ENCODE peak calls at places on chromosome 17, in ten cellular contexts. W, V, I, F, S, R, C, L, K and A are unnamed samples.

GRCh38 chr17:42608692-42609181 is 437 bp downstream of the RETREG3 start:
- DNase-seq in C (no peak), F (no peak), R (no peak), S (no peak), V (no peak), I (no peak), L (no peak), W (no peak), K (peak; percentile 20), A (no peak)

GRCh38 chr17:37710344-37710886 is 34.4 kb downstream of the HNF1B start:
- DNase-seq in K (no peak), W (peak; percentile 100), I (no peak), V (peak; percentile 68), F (peak; percentile 87), C (no peak), S (peak; percentile 58), L (no peak), R (no peak), A (no peak)

GRCh38 chr17:35896011-35896587 is 15.9 kb upstream of the CCL5 start:
- DNase-seq in S (no peak), F (no peak), C (no peak), R (no peak), K (no peak), L (no peak), I (peak; percentile 28), V (no peak), W (no peak), A (no peak)

GRCh38 chr17:50218771-50219315 is 17.4 kb upstream of the COL1A1 start:
- DNase-seq in L (no peak), V (no peak), F (peak; percentile 72), I (no peak), W (no peak), K (no peak), C (no peak), S (peak; percentile 63), R (peak; percentile 89), A (no peak)

GRCh38 chr17:44095647-44096496 is 25.3 kb downstream of the G6PC3 start:
- DNase-seq in V (peak; percentile 91), S (peak; percentile 73), C (no peak), R (peak; percentile 79), W (peak; percentile 31), L (peak; percentile 99), K (peak; percentile 71), F (peak; percentile 94), I (no peak), A (peak; percentile 82)

GRCh38 chr17:39679521-39680192 is 8.2 kb downstream of the PGAP3 start:
- DNase-seq in I (peak; percentile 48), K (peak; percentile 48), W (no peak), S (no peak), L (peak; percentile 81), V (no peak), R (no peak), F (no peak), C (no peak), A (peak; percentile 87)

GRCh38 chr17:34337701-34338100 is 18.5 kb downstream of the CCL8 start:
- DNase-seq in R (no peak), C (no peak), V (no peak), W (no peak), K (no peak), I (no peak), L (no peak), F (no peak), S (no peak), A (no peak)

GRCh38 chr17:60652484-60653247 is 25.0 kb upstream of the BCAS3 start:
- DNase-seq in F (no peak), I (no peak), R (no peak), C (no peak), S (no peak), V (no peak), L (no peak), W (no peak), K (no peak), A (peak; percentile 39)

GRCh38 chr17:32486091-32486700 is 597 bp upstream of the CDK5R1 start:
- DNase-seq in W (peak; percentile 82), S (peak; percentile 81), I (peak; percentile 76), F (peak; percentile 77), K (peak; percentile 74), C (no peak), L (peak; percentile 81), V (peak; percentile 77), R (no peak), A (peak; percentile 56)

GRCh38 chr17:3794890-3795757 is 5.9 kb downstream of the ITGAE start:
- DNase-seq in R (no peak), K (no peak), I (peak; percentile 27), L (no peak), S (no peak), W (no peak), V (no peak), F (peak; percentile 66), C (no peak), A (no peak)

GRCh38 chr17:74730491-74731346 is 6.3 kb upstream of the RAB37 start:
- DNase-seq in R (no peak), V (no peak), I (peak; percentile 60), K (no peak), C (no peak), S (no peak), F (no peak), L (no peak), W (peak; percentile 45), A (no peak)

GRCh38 chr17:19744492-19744891 is 3.6 kb downstream of the ALDH3A1 start:
- DNase-seq in K (no peak), W (no peak), R (no peak), L (no peak), S (no peak), C (no peak), I (no peak), V (no peak), F (no peak), A (no peak)

DNA sequence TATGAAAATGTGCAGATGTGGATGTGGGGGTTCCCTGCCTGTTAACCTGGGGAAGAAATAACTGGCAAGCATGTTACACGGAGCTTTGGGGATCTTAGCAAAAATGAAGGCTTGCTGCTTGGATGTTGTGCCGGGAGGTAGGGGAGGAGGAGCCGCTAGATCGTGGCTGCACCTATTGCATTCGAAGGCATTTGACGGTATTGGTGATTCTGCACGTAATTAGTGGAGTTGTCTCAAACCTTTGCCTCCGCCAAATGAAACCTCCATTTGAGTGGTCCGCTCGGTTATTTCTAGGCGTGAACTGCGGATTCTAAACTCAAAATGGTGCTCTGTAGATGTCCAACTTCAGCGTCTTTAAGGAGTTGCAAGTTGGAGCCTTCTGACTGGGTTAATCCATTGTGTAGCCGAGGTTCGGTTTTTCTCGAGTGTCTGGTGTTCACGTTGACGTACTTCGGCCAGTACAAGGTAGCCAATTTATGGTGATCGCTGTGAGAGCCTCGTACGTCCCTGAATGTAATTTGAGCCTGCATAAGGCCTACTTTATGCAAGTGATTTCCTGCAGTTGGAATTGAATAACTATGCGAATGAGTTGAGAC is 1.5 kb downstream of the TNRC6C start:
- DNase-seq in C (no peak), W (no peak), K (no peak), R (no peak), S (no peak), F (no peak), I (peak; percentile 52), V (peak; percentile 29), L (no peak), A (peak; percentile 42)
- H3K4me3 ChIP-seq in C (peak overlapping the region; percentile 58), W (peak overlapping the region; percentile 49), K (peak overlapping the region; percentile 85), R (peak overlapping the region; percentile 77), S (peak overlapping the region; percentile 57), F (peak overlapping the region; percentile 81), I (peak overlapping the region; percentile 83), V (peak overlapping the region; percentile 60), L (peak overlapping the region; percentile 62), A (peak overlapping the region; percentile 74)

GRCh38 chr17:80475949-80476876 is at the start of gene NPTX1:
- DNase-seq in W (peak; percentile 34), V (no peak), I (no peak), K (no peak), S (no peak), C (no peak), L (peak; percentile 83), R (no peak), F (peak; percentile 55), A (no peak)
- H3K4me3 ChIP-seq in W (no peak within 1 kb of the TSS), V (peak within 1 kb of the TSS; percentile 32), I (no peak within 1 kb of the TSS), K (peak within 1 kb of the TSS; percentile 60), S (no peak within 1 kb of the TSS), C (peak within 1 kb of the TSS; percentile 4), L (peak within 1 kb of the TSS; percentile 85), R (peak within 1 kb of the TSS; percentile 31), F (peak within 1 kb of the TSS; percentile 54), A (no peak within 1 kb of the TSS)

DNA sequence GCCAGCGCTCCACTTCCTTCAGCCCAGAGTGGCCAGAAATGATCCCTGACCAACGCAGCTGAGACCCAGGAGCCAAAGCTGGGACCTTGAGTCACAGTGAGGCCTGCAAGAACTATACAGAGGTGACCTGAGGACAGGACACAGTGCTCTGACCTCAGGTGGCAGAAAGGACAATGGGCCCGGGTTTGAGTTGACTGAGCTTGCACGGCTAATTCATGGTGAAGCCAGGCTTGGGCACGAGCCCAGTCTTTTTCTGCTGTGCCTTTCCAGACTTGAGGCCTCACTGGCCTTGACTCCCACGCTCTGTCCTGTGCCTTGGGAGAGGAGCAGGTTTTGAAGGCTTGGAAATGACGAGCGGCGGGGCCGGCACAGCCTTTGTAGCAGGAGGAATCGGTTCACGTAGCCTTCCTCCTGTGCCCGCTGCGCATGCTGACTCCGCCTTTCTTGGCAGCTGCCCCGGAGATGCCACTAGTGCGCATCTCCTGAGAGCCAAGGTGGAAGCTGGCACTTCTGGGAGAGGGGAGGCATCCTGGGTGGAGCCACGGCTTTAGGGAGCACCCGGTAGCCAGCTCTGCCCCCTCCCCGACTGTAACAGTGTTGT is 34.9 kb downstream of the NDEL1 start:
- DNase-seq in C (peak; percentile 84), R (no peak), W (peak; percentile 28), K (peak; percentile 58), S (no peak), V (no peak), F (no peak), I (no peak), L (no peak), A (no peak)
- H3K4me3 ChIP-seq in C (no peak overlapping the region), R (no peak overlapping the region), W (no peak overlapping the region), K (no peak overlapping the region), S (no peak overlapping the region), V (no peak overlapping the region), F (no peak overlapping the region), I (no peak overlapping the region), L (no peak overlapping the region), A (no peak overlapping the region)

GRCh38 chr17:45171338-45172231 is 9.9 kb downstream of the HEXIM2 start:
- DNase-seq in K (no peak), L (peak; percentile 72), I (no peak), R (no peak), V (no peak), S (no peak), W (peak; percentile 37), C (peak; percentile 83), F (peak; percentile 96), A (no peak)

GRCh38 chr17:45170280-45170975 is 8.8 kb downstream of the HEXIM2 start:
- DNase-seq in C (no peak), K (no peak), R (no peak), S (no peak), L (no peak), W (no peak), I (no peak), F (no peak), V (no peak), A (no peak)

GRCh38 chr17:45172232-45172540 is 10.5 kb downstream of the HEXIM2 start:
- DNase-seq in R (no peak), V (no peak), F (no peak), I (no peak), W (no peak), C (no peak), L (no peak), K (no peak), S (no peak), A (no peak)

GRCh38 chr17:45172541-45173286 is 11.0 kb downstream of the HEXIM2 start:
- DNase-seq in I (peak; percentile 35), C (peak; percentile 66), S (no peak), R (no peak), W (peak; percentile 88), F (peak; percentile 99), V (no peak), K (peak; percentile 61), L (peak; percentile 60), A (peak; percentile 96)

GRCh38 chr17:45170976-45171337 is 9.3 kb downstream of the HEXIM2 start:
- DNase-seq in I (no peak), W (peak; percentile 49), L (no peak), R (no peak), V (no peak), C (peak; percentile 82), S (peak; percentile 90), K (peak; percentile 54), F (peak; percentile 93), A (no peak)
- H3K4me3 ChIP-seq in I (no peak overlapping the region), W (no peak overlapping the region), L (no peak overlapping the region), R (no peak overlapping the region), V (no peak overlapping the region), C (peak overlapping the region; percentile 30), S (no peak overlapping the region), K (peak overlapping the region; percentile 56), F (peak overlapping the region; percentile 6), A (no peak overlapping the region)